ENCODE peak calls at places on chromosome 21, in seven cellular contexts. One of them, this sample, is unnamed.

GRCh38 chr21:43697758-43698643 is 20.9 kb upstream of the PDXK start:
- DNase-seq in T follicular helper cell: no peak
- DNase-seq in fibroblast of pulmonary artery: peak
- DNase-seq in HuH-7.5: no peak
- DNase-seq in head of caudate nucleus: no peak
- DNase-seq in effector memory CD4-positive, alpha-beta T cell: no peak
- DNase-seq in fibroblast of mammary gland: peak
- DNase-seq in this sample: no peak

GRCh38 chr21:43267391-43268085 is 98.7 kb downstream of the CRYAA start:
- DNase-seq in T follicular helper cell: no peak
- DNase-seq in fibroblast of pulmonary artery: no peak
- DNase-seq in HuH-7.5: no peak
- DNase-seq in head of caudate nucleus: no peak
- DNase-seq in effector memory CD4-positive, alpha-beta T cell: no peak
- DNase-seq in fibroblast of mammary gland: no peak
- DNase-seq in this sample: no peak

GRCh38 chr21:29208666-29209059 is 78.2 kb downstream of the MAP3K7CL start:
- DNase-seq in T follicular helper cell: no peak
- DNase-seq in fibroblast of pulmonary artery: peak
- DNase-seq in HuH-7.5: no peak
- DNase-seq in head of caudate nucleus: no peak
- DNase-seq in effector memory CD4-positive, alpha-beta T cell: no peak
- DNase-seq in fibroblast of mammary gland: peak
- DNase-seq in this sample: no peak

GRCh38 chr21:44377922-44378645 is 24.7 kb downstream of the TRPM2 start:
- DNase-seq in T follicular helper cell: no peak
- DNase-seq in fibroblast of pulmonary artery: no peak
- DNase-seq in HuH-7.5: no peak
- DNase-seq in head of caudate nucleus: no peak
- DNase-seq in effector memory CD4-positive, alpha-beta T cell: no peak
- DNase-seq in fibroblast of mammary gland: no peak
- DNase-seq in this sample: no peak

GRCh38 chr21:14491269-14491681 is 54.8 kb downstream of the SAMSN1 start:
- DNase-seq in T follicular helper cell: no peak
- DNase-seq in fibroblast of pulmonary artery: no peak
- DNase-seq in HuH-7.5: no peak
- DNase-seq in head of caudate nucleus: no peak
- DNase-seq in effector memory CD4-positive, alpha-beta T cell: no peak
- DNase-seq in fibroblast of mammary gland: no peak
- DNase-seq in this sample: no peak

GRCh38 chr21:31892686-31893085 is 19.9 kb downstream of the HUNK start:
- DNase-seq in T follicular helper cell: no peak
- DNase-seq in fibroblast of pulmonary artery: no peak
- DNase-seq in HuH-7.5: no peak
- DNase-seq in head of caudate nucleus: no peak
- DNase-seq in effector memory CD4-positive, alpha-beta T cell: no peak
- DNase-seq in fibroblast of mammary gland: no peak
- DNase-seq in this sample: no peak

GRCh38 chr21:42306366-42307035 is 8.7 kb downstream of the TFF3 start:
- DNase-seq in T follicular helper cell: no peak
- DNase-seq in fibroblast of pulmonary artery: no peak
- DNase-seq in HuH-7.5: no peak
- DNase-seq in head of caudate nucleus: no peak
- DNase-seq in effector memory CD4-positive, alpha-beta T cell: no peak
- DNase-seq in fibroblast of mammary gland: no peak
- DNase-seq in this sample: no peak

GRCh38 chr21:30072496-30072895 is 94.1 kb downstream of the CLDN17 start:
- DNase-seq in T follicular helper cell: no peak
- DNase-seq in fibroblast of pulmonary artery: peak
- DNase-seq in HuH-7.5: no peak
- DNase-seq in head of caudate nucleus: no peak
- DNase-seq in effector memory CD4-positive, alpha-beta T cell: no peak
- DNase-seq in fibroblast of mammary gland: peak
- DNase-seq in this sample: no peak

GRCh38 chr21:29080454-29080930 is 7.0 kb upstream of the CCT8 start:
- DNase-seq in T follicular helper cell: no peak
- DNase-seq in fibroblast of pulmonary artery: no peak
- DNase-seq in HuH-7.5: no peak
- DNase-seq in head of caudate nucleus: no peak
- DNase-seq in effector memory CD4-positive, alpha-beta T cell: no peak
- DNase-seq in fibroblast of mammary gland: peak
- DNase-seq in this sample: no peak

GRCh38 chr21:38751379-38752050 is 54.2 kb upstream of the ETS2 start:
- DNase-seq in T follicular helper cell: no peak
- DNase-seq in fibroblast of pulmonary artery: peak
- DNase-seq in HuH-7.5: no peak
- DNase-seq in head of caudate nucleus: no peak
- DNase-seq in effector memory CD4-positive, alpha-beta T cell: no peak
- DNase-seq in fibroblast of mammary gland: no peak
- DNase-seq in this sample: no peak

GRCh38 chr21:43861716-43862115 is 3.3 kb upstream of the AGPAT3 start:
- DNase-seq in T follicular helper cell: no peak
- DNase-seq in fibroblast of pulmonary artery: no peak
- DNase-seq in HuH-7.5: no peak
- DNase-seq in head of caudate nucleus: no peak
- DNase-seq in effector memory CD4-positive, alpha-beta T cell: no peak
- DNase-seq in fibroblast of mammary gland: no peak
- DNase-seq in this sample: no peak

GRCh38 chr21:38831526-38832467 is 26.1 kb downstream of the ETS2 start:
- DNase-seq in T follicular helper cell: no peak
- DNase-seq in fibroblast of pulmonary artery: peak
- DNase-seq in HuH-7.5: peak
- DNase-seq in head of caudate nucleus: no peak
- DNase-seq in effector memory CD4-positive, alpha-beta T cell: peak
- DNase-seq in fibroblast of mammary gland: peak
- DNase-seq in this sample: no peak

GRCh38 chr21:31714741-31715365 is 17.1 kb downstream of the SCAF4 start:
- DNase-seq in T follicular helper cell: no peak
- DNase-seq in fibroblast of pulmonary artery: no peak
- DNase-seq in HuH-7.5: no peak
- DNase-seq in head of caudate nucleus: no peak
- DNase-seq in effector memory CD4-positive, alpha-beta T cell: no peak
- DNase-seq in fibroblast of mammary gland: no peak
- DNase-seq in this sample: no peak

GRCh38 chr21:44702973-44703730 is 6.2 kb downstream of the KRTAP10-12 start:
- DNase-seq in T follicular helper cell: no peak
- DNase-seq in fibroblast of pulmonary artery: no peak
- DNase-seq in HuH-7.5: no peak
- DNase-seq in head of caudate nucleus: peak
- DNase-seq in effector memory CD4-positive, alpha-beta T cell: no peak
- DNase-seq in fibroblast of mammary gland: no peak
- DNase-seq in this sample: peak

GRCh38 chr21:43295016-43295958 is 126.5 kb downstream of the CRYAA start:
- DNase-seq in T follicular helper cell: no peak
- DNase-seq in fibroblast of pulmonary artery: no peak
- DNase-seq in HuH-7.5: no peak
- DNase-seq in head of caudate nucleus: no peak
- DNase-seq in effector memory CD4-positive, alpha-beta T cell: no peak
- DNase-seq in fibroblast of mammary gland: peak
- DNase-seq in this sample: peak

GRCh38 chr21:37916795-37917142 is 512 bp upstream of the KCNJ6 start:
- DNase-seq in T follicular helper cell: no peak
- DNase-seq in fibroblast of pulmonary artery: no peak
- DNase-seq in HuH-7.5: no peak
- DNase-seq in head of caudate nucleus: no peak
- DNase-seq in effector memory CD4-positive, alpha-beta T cell: no peak
- DNase-seq in fibroblast of mammary gland: no peak
- DNase-seq in this sample: peak

GRCh38 chr21:31288191-31288590 is 55.9 kb downstream of the TIAM1 start:
- DNase-seq in T follicular helper cell: no peak
- DNase-seq in fibroblast of pulmonary artery: no peak
- DNase-seq in HuH-7.5: no peak
- DNase-seq in head of caudate nucleus: no peak
- DNase-seq in effector memory CD4-positive, alpha-beta T cell: no peak
- DNase-seq in fibroblast of mammary gland: no peak
- DNase-seq in this sample: no peak

GRCh38 chr21:45050786-45051489 is 23.4 kb upstream of the ADARB1 start:
- DNase-seq in T follicular helper cell: no peak
- DNase-seq in fibroblast of pulmonary artery: peak
- DNase-seq in HuH-7.5: no peak
- DNase-seq in head of caudate nucleus: no peak
- DNase-seq in effector memory CD4-positive, alpha-beta T cell: no peak
- DNase-seq in fibroblast of mammary gland: peak
- DNase-seq in this sample: no peak

GRCh38 chr21:31580866-31581276 is 78.6 kb upstream of the SOD1 start:
- DNase-seq in T follicular helper cell: peak
- DNase-seq in fibroblast of pulmonary artery: peak
- DNase-seq in HuH-7.5: peak
- DNase-seq in head of caudate nucleus: peak
- DNase-seq in effector memory CD4-positive, alpha-beta T cell: peak
- DNase-seq in fibroblast of mammary gland: peak
- DNase-seq in this sample: peak

GRCh38 chr21:39392296-39392695 is 43.4 kb upstream of the HMGN1 start:
- DNase-seq in T follicular helper cell: no peak
- DNase-seq in fibroblast of pulmonary artery: no peak
- DNase-seq in HuH-7.5: no peak
- DNase-seq in head of caudate nucleus: no peak
- DNase-seq in effector memory CD4-positive, alpha-beta T cell: no peak
- DNase-seq in fibroblast of mammary gland: no peak
- DNase-seq in this sample: no peak

GRCh38 chr21:35195232-35195631 is 146.1 kb upstream of the RUNX1 start:
- DNase-seq in T follicular helper cell: no peak
- DNase-seq in fibroblast of pulmonary artery: no peak
- DNase-seq in HuH-7.5: no peak
- DNase-seq in head of caudate nucleus: no peak
- DNase-seq in effector memory CD4-positive, alpha-beta T cell: no peak
- DNase-seq in fibroblast of mammary gland: peak
- DNase-seq in this sample: no peak

GRCh38 chr21:44838038-44838895 is 20.4 kb upstream of the SUMO3 start:
- DNase-seq in T follicular helper cell: no peak
- DNase-seq in fibroblast of pulmonary artery: no peak
- DNase-seq in HuH-7.5: no peak
- DNase-seq in head of caudate nucleus: no peak
- DNase-seq in effector memory CD4-positive, alpha-beta T cell: no peak
- DNase-seq in fibroblast of mammary gland: no peak
- DNase-seq in this sample: no peak

GRCh38 chr21:43864806-43865470 is at the start of gene AGPAT3:
- DNase-seq in T follicular helper cell: no peak
- DNase-seq in fibroblast of pulmonary artery: no peak
- DNase-seq in HuH-7.5: no peak
- DNase-seq in head of caudate nucleus: no peak
- DNase-seq in effector memory CD4-positive, alpha-beta T cell: peak
- DNase-seq in fibroblast of mammary gland: no peak
- DNase-seq in this sample: no peak

GRCh38 chr21:32094792-32095191 is 184.1 kb downstream of the MIS18A start:
- DNase-seq in T follicular helper cell: no peak
- DNase-seq in fibroblast of pulmonary artery: peak
- DNase-seq in HuH-7.5: no peak
- DNase-seq in head of caudate nucleus: no peak
- DNase-seq in effector memory CD4-positive, alpha-beta T cell: no peak
- DNase-seq in fibroblast of mammary gland: peak
- DNase-seq in this sample: no peak

GRCh38 chr21:36479415-36480402 is at the start of gene CLDN14:
- DNase-seq in T follicular helper cell: no peak
- DNase-seq in fibroblast of pulmonary artery: no peak
- DNase-seq in HuH-7.5: peak
- DNase-seq in head of caudate nucleus: no peak
- DNase-seq in effector memory CD4-positive, alpha-beta T cell: no peak
- DNase-seq in fibroblast of mammary gland: no peak
- DNase-seq in this sample: no peak

GRCh38 chr21:38439957-38440356 is 58.3 kb downstream of the ERG start:
- DNase-seq in T follicular helper cell: no peak
- DNase-seq in fibroblast of pulmonary artery: peak
- DNase-seq in HuH-7.5: no peak
- DNase-seq in head of caudate nucleus: no peak
- DNase-seq in effector memory CD4-positive, alpha-beta T cell: no peak
- DNase-seq in fibroblast of mammary gland: no peak
- DNase-seq in this sample: no peak